ENCODE peak calls at places on chromosome 14, in eight cellular contexts. M, Q, D, Z, X, K, V and B are unnamed samples. For H3K4me1, the result is how much of the 10 kb centered on the place peaks cover.

GRCh38 chr14:104735830-104736642 is 12.0 kb downstream of the ADSS1 start:
- DNase-seq in X (no peak), V (peak), K (peak), Q (no peak), Z (peak), D (peak), M (peak), B (no peak)

GRCh38 chr14:105142651-105143450 is 25.7 kb downstream of the JAG2 start:
- DNase-seq in D (no peak), V (peak), Q (no peak), M (no peak), K (peak), X (no peak), Z (no peak), B (peak)

GRCh38 chr14:24993631-24994030 is 56.3 kb downstream of the STXBP6 start:
- DNase-seq in V (no peak), D (no peak), K (no peak), M (no peak), X (no peak), Z (no peak), Q (no peak), B (no peak)

GRCh38 chr14:61524211-61524806 is 171.0 kb upstream of the HIF1A start:
- DNase-seq in M (no peak), D (no peak), Q (no peak), X (no peak), K (no peak), V (no peak), Z (peak), B (peak)

GRCh38 chr14:65403231-65403630 is 9.3 kb upstream of the FUT8 start:
- DNase-seq in K (no peak), X (no peak), D (no peak), V (no peak), M (no peak), Z (peak), Q (no peak), B (no peak)

GRCh38 chr14:76981670-76982069 is 46.8 kb downstream of the IRF2BPL start:
- DNase-seq in Q (no peak), X (no peak), M (no peak), K (no peak), D (no peak), Z (no peak), V (no peak), B (no peak)

GRCh38 chr14:93234798-93235197 is 27.7 kb downstream of the UBR7 start:
- DNase-seq in Z (peak), D (no peak), Q (no peak), M (no peak), X (no peak), V (no peak), K (no peak), B (no peak)

GRCh38 chr14:62532186-62532585 is 513.1 kb downstream of the KCNH5 start:
- DNase-seq in X (no peak), M (no peak), K (no peak), Z (no peak), Q (no peak), D (no peak), V (no peak), B (no peak)

GRCh38 chr14:99213101-99213500 is 58.9 kb downstream of the BCL11B start:
- DNase-seq in M (no peak), D (no peak), K (no peak), X (peak), V (no peak), Q (no peak), Z (no peak), B (no peak)

GRCh38 chr14:101223147-101223546 is 319.6 kb upstream of the RTL1 start:
- DNase-seq in M (no peak), X (no peak), V (no peak), Z (no peak), D (no peak), Q (no peak), K (peak), B (peak)

GRCh38 chr14:33551963-33552362 is 398.9 kb downstream of the EGLN3 start:
- DNase-seq in K (no peak), X (no peak), V (no peak), Z (no peak), D (no peak), Q (no peak), M (no peak), B (no peak)

GRCh38 chr14:35747379-35747778 is 61.7 kb downstream of the RALGAPA1 start:
- DNase-seq in Z (peak), K (no peak), Q (no peak), V (no peak), D (no peak), M (no peak), X (no peak), B (no peak)

GRCh38 chr14:71372411-71372838 is 465.2 kb downstream of the PCNX1 start:
- DNase-seq in X (no peak), Z (peak), K (no peak), M (no peak), V (no peak), Q (no peak), D (no peak), B (peak)

GRCh38 chr14:24253936-24254335 is 9.0 kb downstream of the TGM1 start:
- DNase-seq in K (no peak), X (no peak), D (no peak), M (peak), Z (no peak), V (no peak), Q (no peak), B (no peak)

GRCh38 chr14:21245813-21246212 is 23.4 kb downstream of the HNRNPC start:
- DNase-seq in V (no peak), K (no peak), X (no peak), Z (no peak), Q (no peak), M (no peak), D (no peak), B (no peak)

GRCh38 chr14:60968671-60969070 is 12.2 kb downstream of the TRMT5 start:
- DNase-seq in Q (no peak), D (no peak), Z (no peak), K (no peak), V (no peak), M (no peak), X (no peak), B (no peak)

GRCh38 chr14:38252066-38252710 is 3.7 kb downstream of the CLEC14A start:
- DNase-seq in Q (no peak), K (no peak), Z (peak), X (no peak), M (no peak), D (no peak), V (no peak), B (no peak)

GRCh38 chr14:77390188-77390587 is 13.0 kb downstream of the SAMD15 start:
- DNase-seq in X (no peak), Z (no peak), M (no peak), D (no peak), Q (no peak), V (no peak), K (no peak), B (no peak)

GRCh38 chr14:22978873-22979671 is 3.3 kb downstream of the AJUBA start:
- DNase-seq in V (no peak), K (no peak), X (no peak), Q (no peak), D (no peak), Z (no peak), M (no peak), B (no peak)

GRCh38 chr14:82710257-82710841 is 1176.7 kb upstream of the SEL1L start:
- DNase-seq in M (no peak), K (no peak), V (no peak), Z (peak), D (peak), Q (peak), X (no peak), B (peak)

GRCh38 chr14:99971929-99972747 is 93.1 kb upstream of the EVL start:
- DNase-seq in K (no peak), Q (peak), Z (peak), X (peak), V (peak), M (no peak), D (no peak), B (peak)

GRCh38 chr14:95318870-95319311 is 817 bp downstream of the CLMN start:
- DNase-seq in V (peak), M (no peak), K (no peak), D (peak), X (no peak), Z (no peak), Q (peak), B (no peak)

GRCh38 chr14:95321693-95322455 is 2.2 kb upstream of the CLMN start:
- DNase-seq in M (no peak), X (no peak), K (no peak), D (no peak), V (no peak), Q (no peak), Z (no peak), B (no peak)

GRCh38 chr14:95319312-95320075 is at the start of gene CLMN:
- DNase-seq in D (peak), Z (peak), Q (peak), M (peak), X (peak), K (peak), V (peak), B (peak)

GRCh38 chr14:95321201-95321600 is 1.5 kb upstream of the CLMN start:
- DNase-seq in V (no peak), K (no peak), X (no peak), Q (no peak), Z (no peak), M (no peak), D (no peak), B (no peak)

DNA sequence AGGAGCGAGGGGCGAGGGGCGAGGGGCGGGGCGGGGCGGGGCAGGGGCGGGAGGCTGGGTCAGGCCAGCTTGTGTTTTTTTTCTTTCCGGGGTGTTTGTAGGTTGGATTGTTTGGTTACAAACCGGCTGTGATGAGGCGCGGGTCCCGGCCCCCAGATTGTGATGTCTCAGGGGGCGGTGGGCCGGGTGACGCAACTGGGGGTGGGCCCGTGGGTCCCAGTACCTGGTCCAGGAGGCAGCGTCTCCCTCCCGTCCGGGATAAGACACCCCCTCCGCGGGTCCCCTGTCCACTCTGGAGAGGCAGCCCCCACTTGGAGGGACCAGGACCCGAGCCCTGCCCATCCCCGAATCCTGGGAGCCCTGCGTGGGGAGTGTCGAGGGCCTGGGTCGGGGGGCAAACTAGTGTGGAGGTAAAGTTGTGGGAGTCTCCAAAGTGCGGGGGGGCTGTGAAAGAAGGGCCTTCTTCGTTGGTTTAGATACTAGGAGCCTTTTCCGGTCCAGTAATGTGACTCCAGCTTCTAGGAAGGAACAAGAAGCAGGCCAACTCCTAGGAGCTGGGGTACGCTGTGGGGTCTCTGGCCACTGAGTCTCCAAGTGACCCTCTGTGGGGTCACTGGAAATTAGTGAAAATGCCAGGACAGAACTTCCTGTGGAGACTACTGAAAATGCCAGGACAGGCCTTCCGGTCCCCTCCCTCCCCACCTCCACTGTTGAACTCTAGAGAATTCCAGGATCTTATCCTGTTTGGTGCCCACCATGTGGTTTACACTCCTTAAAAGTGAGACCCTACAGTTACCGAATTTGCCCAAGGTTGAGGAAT is 578 bp upstream of the CLMN start:
- DNase-seq in M (peak), D (peak), V (peak), Q (no peak), K (peak), X (no peak), Z (no peak), B (no peak)
- H3K4me3 ChIP-seq in M (peak), D (peak), V (peak), Q (peak), K (peak), X (no peak), Z (peak), B (peak)

DNA sequence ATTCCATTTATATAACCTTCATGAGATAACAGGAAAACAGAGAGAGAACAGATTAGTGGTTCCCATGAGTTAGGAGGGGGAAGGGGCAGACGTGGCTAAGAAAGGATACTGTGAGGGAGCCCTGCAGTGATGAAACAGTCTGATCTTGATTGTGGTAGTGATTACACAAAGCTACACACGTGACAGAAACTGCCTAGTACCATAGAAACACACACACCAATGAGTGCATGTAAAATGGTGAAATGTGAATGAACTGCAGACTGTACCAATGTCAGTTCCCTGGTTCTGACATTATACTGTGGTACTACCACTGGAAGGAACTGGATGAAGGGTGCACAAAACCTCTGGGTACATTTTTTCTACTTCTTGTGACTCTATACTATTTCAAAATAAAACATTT is 36.9 kb downstream of the NRDE2 start:
- DNase-seq in K (no peak), M (no peak), V (no peak), Q (no peak), X (no peak), Z (peak), D (no peak), B (no peak)
- H3K4me1 ChIP-seq in K (under half), M (under half), V (under half), Q (under half), X (under half), Z (under half), D (under half), B (under half)

DNA sequence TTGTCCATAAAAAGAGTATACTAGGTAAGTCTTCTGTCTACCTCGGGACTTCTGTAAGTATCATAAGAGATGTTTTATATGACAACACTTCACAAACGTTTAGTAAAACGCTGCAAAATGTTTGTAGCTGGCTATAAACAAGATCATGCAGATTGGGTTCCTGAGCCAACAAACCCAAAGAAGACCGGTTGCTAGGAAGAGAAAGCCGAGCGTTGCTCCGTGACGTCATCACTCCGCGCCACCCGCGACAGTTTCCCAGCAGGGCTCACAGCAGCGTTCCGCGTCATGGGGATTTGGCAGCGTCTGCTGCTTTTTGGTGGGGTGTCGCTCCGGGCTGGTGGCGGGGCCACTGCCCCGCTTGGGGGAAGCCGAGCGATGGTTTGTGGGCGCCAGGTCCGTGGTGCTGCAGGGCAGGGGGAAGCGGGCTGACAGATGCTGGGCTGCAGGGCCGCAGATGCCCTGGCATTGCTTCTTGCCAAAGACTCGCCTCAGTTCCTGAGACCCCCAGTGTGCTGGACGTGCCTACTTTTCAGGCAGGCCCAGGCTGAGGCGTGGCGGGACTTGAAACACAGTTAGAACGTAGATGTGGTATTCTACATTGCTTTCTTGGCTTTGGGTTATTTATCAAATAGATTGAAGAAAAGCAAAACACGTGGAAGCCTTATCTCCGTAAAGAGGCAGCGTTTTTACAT is at the start of gene NUBPL:
- DNase-seq in Q (peak), M (peak), X (peak), D (peak), K (peak), V (peak), Z (peak), B (peak)
- H3K4me3 ChIP-seq in Q (peak), M (peak), X (peak), D (peak), K (peak), V (peak), Z (peak), B (peak)

DNA sequence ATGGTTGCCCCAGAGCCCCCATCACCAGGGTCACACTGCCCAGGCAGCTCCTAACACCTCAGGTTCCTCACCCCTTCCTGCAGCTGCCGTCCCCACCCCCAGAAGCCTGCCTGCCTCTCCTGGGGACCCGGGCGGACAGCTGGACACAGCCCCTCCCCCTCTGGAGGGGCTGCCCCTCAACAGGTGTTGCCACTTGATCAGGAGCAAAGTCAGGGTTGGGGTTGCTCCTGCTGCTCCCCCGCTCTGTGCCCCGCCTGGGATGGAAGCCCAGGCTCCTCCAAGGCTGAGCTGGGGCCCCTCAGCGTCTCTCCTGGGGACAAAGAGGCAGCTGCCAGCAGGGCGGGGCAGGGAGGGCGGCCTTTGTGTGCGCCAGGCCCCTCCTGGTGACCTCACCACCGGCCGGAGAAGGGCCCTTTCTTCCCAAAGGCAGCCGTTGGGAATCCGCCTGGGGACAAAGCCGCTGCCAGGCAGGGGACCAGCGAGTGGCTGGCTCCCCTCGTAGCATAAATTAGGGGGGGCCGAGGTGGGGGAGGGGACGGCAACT is 13.6 kb downstream of the TRMT61A start:
- DNase-seq in M (peak), Z (no peak), Q (no peak), K (peak), D (no peak), X (no peak), V (peak), B (peak)
- H3K4me1 ChIP-seq in M (half or more), Z (under half), Q (under half), K (half or more), D (under half), X (under half), V (under half), B (under half)

DNA sequence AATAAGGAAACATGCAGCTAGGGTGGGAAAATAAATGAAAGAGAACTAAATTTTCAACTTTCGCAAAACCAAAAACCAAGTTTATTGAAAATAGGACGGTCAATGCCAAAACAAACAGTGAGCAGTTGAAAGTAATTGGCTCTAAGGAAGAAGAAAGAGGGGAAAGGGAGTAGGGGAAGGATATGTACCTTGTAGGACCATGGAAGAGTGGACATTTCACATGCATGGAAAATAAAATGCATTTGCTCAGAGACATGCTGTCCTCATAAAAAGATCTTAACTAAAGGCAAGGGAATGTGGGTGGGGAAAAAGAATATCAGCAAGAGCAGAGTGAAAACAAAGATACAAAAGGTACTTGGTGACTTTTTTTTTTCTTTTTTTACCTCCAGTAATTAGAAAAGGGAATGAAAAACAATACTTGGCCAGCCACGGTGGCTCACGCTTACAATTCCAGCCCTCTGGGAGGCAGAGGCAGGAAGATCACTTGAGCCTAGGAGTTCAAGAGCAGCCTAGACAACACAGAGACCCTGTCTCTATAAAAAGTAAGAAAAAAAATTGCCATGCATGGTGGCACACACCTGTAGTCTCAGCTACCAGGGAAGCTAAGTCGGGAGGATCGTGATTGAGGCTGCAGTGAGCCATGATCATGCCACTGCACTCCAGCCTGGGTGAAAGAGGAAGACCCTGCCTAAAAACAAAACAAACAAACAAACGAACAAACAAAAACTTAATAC is 6.6 kb downstream of the TXNDC16 start:
- DNase-seq in Z (no peak), Q (no peak), X (no peak), V (no peak), D (no peak), K (no peak), M (no peak), B (no peak)
- H3K4me3 ChIP-seq in Z (no peak), Q (no peak), X (no peak), V (no peak), D (no peak), K (no peak), M (no peak), B (no peak)